ENCODE peak calls at places on chromosomes 12 and 14, in five cellular contexts. J is fibroblast of lung, O is epithelial cell of proximal tubule, W is upper lobe of right lung, Q is brain microvascular endothelial cell. D is an unnamed sample.
A peak's percentile ranks its signal among the peaks of the same experiment; 100 is the strongest.

GRCh38 chr12:10363922-10364838 is 25.7 kb downstream of the KLRK1 start:
- DNase-seq in J (peak; percentile 65), W (no peak), Q (peak; percentile 36), O (no peak), D (no peak)

GRCh38 chr14:100434033-100434601 is 111.0 kb downstream of the SLC25A47 start:
- DNase-seq in J (no peak), W (no peak), Q (no peak), O (no peak), D (no peak)

GRCh38 chr14:94770251-94770749 is 387 bp upstream of the GSC start:
- DNase-seq in J (peak; percentile 44), W (no peak), Q (no peak), O (no peak), D (no peak)

GRCh38 chr12:39236994-39237393 is 205.9 kb downstream of the KIF21A start:
- DNase-seq in O (peak; percentile 15), J (peak; percentile 16), Q (peak; percentile 4), W (no peak), D (no peak)

GRCh38 chr14:34981743-34982420 is 910 bp upstream of the SRP54 start:
- DNase-seq in O (peak; percentile 38), W (no peak), J (no peak), Q (peak; percentile 35), D (peak; percentile 4)

GRCh38 chr14:103201801-103202200 is 78.5 kb downstream of the TNFAIP2 start:
- DNase-seq in J (no peak), W (no peak), Q (no peak), O (no peak), D (no peak)

GRCh38 chr12:2011641-2012607 is 7.7 kb upstream of the DCP1B start:
- DNase-seq in W (no peak), J (no peak), O (no peak), Q (no peak), D (no peak)

GRCh38 chr12:124296295-124296915 is 1.5 kb downstream of the RFLNA start:
- DNase-seq in Q (no peak), O (no peak), W (no peak), J (no peak), D (no peak)

GRCh38 chr12:32997471-32997870 is 100.9 kb upstream of the PKP2 start:
- DNase-seq in W (no peak), J (no peak), Q (no peak), O (no peak), D (no peak)

GRCh38 chr14:72736348-72736747 is 157.6 kb downstream of the DPF3 start:
- DNase-seq in J (peak; percentile 84), W (no peak), Q (peak; percentile 78), O (no peak), D (peak; percentile 60)
- TF ChIP-seq CTCF in J (no peak), W (no peak), Q (peak; percentile 30), O (peak; percentile 46), D (peak; percentile 24)

GRCh38 chr12:64780531-64781373 is 21.5 kb upstream of the GNS start:
- DNase-seq in J (no peak), Q (no peak), O (no peak), W (peak; percentile 91), D (no peak)
- TF ChIP-seq CTCF in J (no peak), Q (no peak), O (no peak), W (no peak), D (no peak)

DNA sequence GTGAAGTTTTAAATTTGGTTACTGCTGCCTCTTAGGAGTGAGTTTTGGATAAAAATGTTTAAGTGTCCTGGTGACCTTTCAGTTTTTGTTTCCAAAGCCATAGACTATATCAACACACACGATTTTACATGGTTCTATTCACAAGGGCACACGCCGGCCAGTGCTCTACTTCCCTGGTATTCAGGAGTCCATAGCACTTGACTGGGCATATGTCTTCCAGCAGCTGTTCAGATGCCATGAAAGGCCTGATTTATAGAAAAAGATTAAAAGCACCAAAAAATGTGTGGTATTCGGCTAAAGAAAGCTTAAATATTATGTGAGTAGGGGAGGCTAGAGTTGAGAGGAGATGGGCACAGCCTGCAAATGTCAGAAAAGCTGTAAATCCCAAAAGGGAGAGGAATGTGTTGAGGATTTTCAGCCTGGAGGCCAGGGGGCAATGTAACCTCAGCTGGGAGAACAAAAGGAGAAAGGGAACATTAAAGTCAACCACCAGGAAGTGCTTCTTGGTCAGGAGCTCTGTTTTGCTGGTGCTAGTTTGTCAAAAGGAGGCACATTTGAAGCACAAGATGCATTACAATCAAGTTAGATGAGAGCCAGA is 478.4 kb downstream of the RAD51B start:
- DNase-seq in J (peak; percentile 62), O (no peak), W (no peak), Q (peak; percentile 3), D (no peak)
- TF ChIP-seq CTCF in J (peak; percentile 33), O (peak; percentile 38), W (peak; percentile 29), Q (peak; percentile 60), D (peak; percentile 31)

GRCh38 chr14:21719841-21720240 is 46.2 kb upstream of the OR4E1 start:
- DNase-seq in O (no peak), W (no peak), Q (no peak), J (no peak), D (no peak)

GRCh38 chr14:21724115-21724973 is 50.7 kb upstream of the OR4E1 start:
- DNase-seq in J (no peak), O (no peak), W (no peak), Q (no peak), D (no peak)

GRCh38 chr14:21721504-21721903 is 47.9 kb upstream of the OR4E1 start:
- DNase-seq in J (no peak), O (no peak), W (no peak), Q (no peak), D (no peak)

GRCh38 chr14:21723431-21724045 is 49.9 kb upstream of the OR4E1 start:
- DNase-seq in J (no peak), Q (no peak), W (no peak), O (no peak), D (no peak)
- TF ChIP-seq CTCF in J (no peak), Q (peak; percentile 54), W (no peak), O (peak; percentile 44), D (peak; percentile 18)

GRCh38 chr12:21065845-21066244 is 65.1 kb upstream of the SLCO1B1 start:
- DNase-seq in O (no peak), W (no peak), J (no peak), Q (peak; percentile 42), D (no peak)
- TF ChIP-seq CTCF in O (peak; percentile 15), W (peak; percentile 21), J (no peak), Q (peak; percentile 56), D (no peak)

DNA sequence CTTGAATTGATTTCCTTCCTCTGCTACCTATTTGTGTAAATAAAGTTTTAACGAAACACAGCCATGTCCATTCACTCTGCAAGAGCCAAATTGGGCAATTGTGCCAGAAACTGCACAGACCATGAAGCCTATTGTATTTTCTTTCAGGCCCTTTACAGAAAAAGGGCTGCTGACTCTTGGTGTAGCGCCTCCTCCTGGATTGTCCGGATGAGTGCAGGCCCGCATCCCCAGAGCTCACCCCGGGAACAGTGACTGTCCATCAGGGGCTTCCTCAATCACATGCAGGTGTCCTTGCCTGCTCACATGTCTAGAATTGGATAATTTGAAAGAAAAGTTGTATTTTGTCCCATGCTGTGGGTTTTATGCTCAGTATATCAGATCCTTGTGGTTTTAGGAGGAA is 1282.2 kb downstream of the AACS start:
- DNase-seq in Q (no peak), W (no peak), J (no peak), O (no peak), D (no peak)
- TF ChIP-seq CTCF in Q (no peak), W (no peak), J (no peak), O (no peak), D (no peak)

DNA sequence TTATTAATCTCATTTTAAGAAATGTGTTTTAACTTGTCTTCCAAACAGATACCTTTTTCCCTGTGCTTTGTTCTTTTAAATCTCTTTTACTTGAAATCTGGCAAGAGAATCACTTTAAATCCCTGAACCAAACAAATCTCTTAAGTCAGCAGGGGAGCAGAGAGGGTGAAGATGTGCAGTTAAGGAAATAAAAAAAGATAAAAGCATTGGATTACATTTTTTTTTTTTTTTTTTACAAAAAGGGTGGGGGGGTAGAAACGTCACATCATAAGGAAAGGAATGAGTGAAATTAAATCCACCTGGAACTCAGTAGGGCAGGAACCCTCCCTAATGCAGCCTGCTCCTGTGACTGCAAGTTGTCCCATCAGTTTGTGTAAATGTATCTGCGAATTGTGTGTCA is 1.4 kb downstream of the TTC6 start:
- DNase-seq in W (no peak), O (no peak), Q (no peak), J (no peak), D (no peak)
- TF ChIP-seq CTCF in W (no peak), O (no peak), Q (no peak), J (no peak), D (no peak)

GRCh38 chr12:88401153-88401552 is 179.1 kb downstream of the KITLG start:
- DNase-seq in W (no peak), J (peak; percentile 75), Q (peak; percentile 48), O (no peak), D (no peak)
- TF ChIP-seq CTCF in W (no peak), J (no peak), Q (no peak), O (no peak), D (no peak)